ENCODE peak calls at places on chromosomes 4 and X, in five cellular contexts. One of them, this sample, is unnamed.

GRCh38 chr4:35087216-35087615 is 1157.1 kb downstream of the ARAP2 start:
- DNase-seq in HepG2: no peak
- DNase-seq in body of pancreas: no peak
- DNase-seq in astrocyte: no peak
- DNase-seq in lung: no peak
- DNase-seq in this sample: no peak

GRCh38 chrX:69361286-69361926 is 142.7 kb upstream of the NALF2 start:
- DNase-seq in HepG2: no peak
- DNase-seq in body of pancreas: no peak
- DNase-seq in astrocyte: peak; percentile 4
- DNase-seq in lung: no peak
- DNase-seq in this sample: no peak

GRCh38 chr4:5940470-5941203 is 47.8 kb upstream of the CRMP1 start:
- DNase-seq in HepG2: peak; percentile 24
- DNase-seq in body of pancreas: no peak
- DNase-seq in astrocyte: peak; percentile 7
- DNase-seq in lung: no peak
- DNase-seq in this sample: no peak

GRCh38 chr4:31220921-31221320 is 500.8 kb downstream of the PCDH7 start:
- DNase-seq in HepG2: no peak
- DNase-seq in body of pancreas: no peak
- DNase-seq in astrocyte: no peak
- DNase-seq in lung: no peak
- DNase-seq in this sample: no peak

GRCh38 chrX:136431625-136432024 is 56.1 kb upstream of the BRS3 start:
- DNase-seq in HepG2: no peak
- DNase-seq in body of pancreas: no peak
- DNase-seq in astrocyte: no peak
- DNase-seq in lung: no peak
- DNase-seq in this sample: no peak

GRCh38 chr4:139670765-139671164 is 5.1 kb downstream of the MGST2 start:
- DNase-seq in HepG2: no peak
- DNase-seq in body of pancreas: no peak
- DNase-seq in astrocyte: no peak
- DNase-seq in lung: no peak
- DNase-seq in this sample: no peak

GRCh38 chr4:182231080-182231479 is 12.1 kb upstream of the TENM3 start:
- DNase-seq in HepG2: no peak
- DNase-seq in body of pancreas: no peak
- DNase-seq in astrocyte: peak; percentile 91
- DNase-seq in lung: no peak
- DNase-seq in this sample: no peak

GRCh38 chr4:21765810-21766407 is 182.7 kb downstream of the KCNIP4 start:
- DNase-seq in HepG2: peak; percentile 25
- DNase-seq in body of pancreas: peak; percentile 38
- DNase-seq in astrocyte: no peak
- DNase-seq in lung: no peak
- DNase-seq in this sample: no peak

GRCh38 chrX:107629533-107629909 is 1.2 kb downstream of the PRPS1 start:
- DNase-seq in HepG2: peak; percentile 6
- DNase-seq in body of pancreas: no peak
- DNase-seq in astrocyte: peak; percentile 12
- DNase-seq in lung: no peak
- DNase-seq in this sample: no peak

GRCh38 chrX:133094098-133094731 is 2.7 kb downstream of the USP26 start:
- DNase-seq in HepG2: no peak
- DNase-seq in body of pancreas: no peak
- DNase-seq in astrocyte: no peak
- DNase-seq in lung: no peak
- DNase-seq in this sample: no peak

GRCh38 chr4:89111833-89112563 is 665 bp downstream of the TIGD2 start:
- DNase-seq in HepG2: peak; percentile 97
- DNase-seq in body of pancreas: no peak
- DNase-seq in astrocyte: peak; percentile 86
- DNase-seq in lung: no peak
- DNase-seq in this sample: no peak

GRCh38 chr4:111399523-111400135 is 745.6 kb upstream of the FAM241A start:
- DNase-seq in HepG2: no peak
- DNase-seq in body of pancreas: no peak
- DNase-seq in astrocyte: peak; percentile 36
- DNase-seq in lung: no peak
- DNase-seq in this sample: no peak

GRCh38 chr4:147837435-147837834 is 105.5 kb downstream of the ARHGAP10 start:
- DNase-seq in HepG2: peak; percentile 6
- DNase-seq in body of pancreas: no peak
- DNase-seq in astrocyte: no peak
- DNase-seq in lung: no peak
- DNase-seq in this sample: no peak
- H3K4me1 ChIP-seq in HepG2: no peaks in the 10 kb centered on the region
- H3K4me1 ChIP-seq in body of pancreas: no peaks in the 10 kb centered on the region
- H3K4me1 ChIP-seq in astrocyte: peaks cover 3% of the 10 kb centered on the region
- H3K4me1 ChIP-seq in lung: peaks cover 2% of the 10 kb centered on the region
- H3K4me1 ChIP-seq in this sample: peaks cover 8% of the 10 kb centered on the region

GRCh38 chr4:145736241-145736831 is 56.4 kb downstream of the C4orf51 start:
- DNase-seq in HepG2: no peak
- DNase-seq in body of pancreas: peak; percentile 52
- DNase-seq in astrocyte: peak; percentile 54
- DNase-seq in lung: peak; percentile 76
- DNase-seq in this sample: no peak

GRCh38 chr4:145735330-145735638 is 55.3 kb downstream of the C4orf51 start:
- DNase-seq in HepG2: peak; percentile 47
- DNase-seq in body of pancreas: no peak
- DNase-seq in astrocyte: peak; percentile 98
- DNase-seq in lung: peak; percentile 37
- DNase-seq in this sample: no peak

GRCh38 chr4:145734051-145734450 is 54.1 kb downstream of the C4orf51 start:
- DNase-seq in HepG2: no peak
- DNase-seq in body of pancreas: no peak
- DNase-seq in astrocyte: peak; percentile 19
- DNase-seq in lung: no peak
- DNase-seq in this sample: no peak

GRCh38 chr4:145734576-145735329 is 54.8 kb downstream of the C4orf51 start:
- DNase-seq in HepG2: peak; percentile 36
- DNase-seq in body of pancreas: peak; percentile 59
- DNase-seq in astrocyte: peak; percentile 99
- DNase-seq in lung: peak; percentile 74
- DNase-seq in this sample: peak; percentile 56

DNA sequence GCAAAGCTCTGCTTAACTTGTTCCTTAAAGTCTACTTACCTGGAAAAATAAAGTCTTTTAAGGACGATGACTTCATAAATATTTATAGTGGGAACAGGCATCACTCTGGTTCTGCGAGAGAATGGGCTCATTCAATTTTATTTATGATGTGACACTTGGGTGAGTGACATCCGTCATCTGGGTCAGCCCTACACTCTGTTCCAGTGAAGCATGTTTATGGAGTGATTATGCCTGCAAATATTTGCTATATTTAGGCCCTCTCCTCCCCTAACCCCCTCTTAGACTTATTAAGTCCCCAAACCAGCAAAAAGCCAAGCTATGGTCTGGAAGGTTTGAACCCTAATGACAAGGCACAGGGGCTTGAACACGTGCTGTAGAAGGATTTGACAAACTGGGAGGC is 55.8 kb downstream of the C4orf51 start:
- DNase-seq in HepG2: no peak
- DNase-seq in body of pancreas: no peak
- DNase-seq in astrocyte: peak; percentile 5
- DNase-seq in lung: no peak
- DNase-seq in this sample: no peak
- H3K4me1 ChIP-seq in HepG2: peaks cover 24% of the 10 kb centered on the region
- H3K4me1 ChIP-seq in body of pancreas: peaks cover 53% of the 10 kb centered on the region
- H3K4me1 ChIP-seq in astrocyte: peaks cover 31% of the 10 kb centered on the region
- H3K4me1 ChIP-seq in lung: peaks cover 22% of the 10 kb centered on the region
- H3K4me1 ChIP-seq in this sample: peaks cover 37% of the 10 kb centered on the region

DNA sequence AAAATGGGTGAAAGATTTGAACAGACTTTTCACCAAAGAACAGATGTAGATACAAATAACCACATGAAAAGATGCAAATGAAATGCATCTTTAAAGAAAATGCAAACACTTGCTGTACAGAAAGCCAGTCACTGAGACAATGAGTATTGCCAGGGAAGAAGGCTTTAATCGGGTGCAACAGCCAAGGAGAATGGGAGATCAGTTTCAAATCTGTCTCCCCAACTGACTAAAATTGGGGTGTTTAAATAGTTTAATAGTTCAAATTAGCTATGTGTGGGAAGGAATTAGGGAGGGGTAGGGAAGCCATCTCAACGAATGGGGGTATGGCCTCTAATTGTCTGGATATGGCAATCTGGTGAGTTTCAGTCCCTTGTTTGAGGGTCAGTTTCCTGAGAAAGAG is 295.4 kb downstream of the PTTG2 start:
- DNase-seq in HepG2: no peak
- DNase-seq in body of pancreas: no peak
- DNase-seq in astrocyte: no peak
- DNase-seq in lung: no peak
- DNase-seq in this sample: no peak
- H3K4me1 ChIP-seq in HepG2: no peaks in the 10 kb centered on the region
- H3K4me1 ChIP-seq in body of pancreas: no peaks in the 10 kb centered on the region
- H3K4me1 ChIP-seq in astrocyte: no peaks in the 10 kb centered on the region
- H3K4me1 ChIP-seq in lung: peaks cover 4% of the 10 kb centered on the region
- H3K4me1 ChIP-seq in this sample: no peaks in the 10 kb centered on the region

DNA sequence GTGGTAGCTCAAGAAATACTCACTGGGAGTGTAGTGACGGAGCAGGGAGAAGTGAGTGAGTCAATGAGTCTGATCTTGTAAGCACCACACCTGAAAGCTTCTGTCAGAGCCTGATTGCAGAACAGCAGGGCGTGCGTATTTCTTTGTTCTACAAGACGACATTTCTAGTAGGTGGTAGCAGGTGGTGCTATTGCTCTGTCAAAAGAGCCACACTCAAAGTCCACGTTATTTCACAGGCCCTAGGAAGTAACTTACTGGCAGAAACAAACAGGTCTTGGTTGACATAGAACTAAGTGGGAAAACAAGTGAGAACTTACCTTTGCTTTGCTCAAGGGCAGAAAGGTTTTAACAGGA is 46.4 kb upstream of the SPRY1 start:
- DNase-seq in HepG2: peak; percentile 81
- DNase-seq in body of pancreas: no peak
- DNase-seq in astrocyte: no peak
- DNase-seq in lung: no peak
- DNase-seq in this sample: peak; percentile 67
- H3K4me1 ChIP-seq in HepG2: peaks cover 48% of the 10 kb centered on the region
- H3K4me1 ChIP-seq in body of pancreas: peaks cover 12% of the 10 kb centered on the region
- H3K4me1 ChIP-seq in astrocyte: peaks cover 3% of the 10 kb centered on the region
- H3K4me1 ChIP-seq in lung: peaks cover 2% of the 10 kb centered on the region
- H3K4me1 ChIP-seq in this sample: no peaks in the 10 kb centered on the region

DNA sequence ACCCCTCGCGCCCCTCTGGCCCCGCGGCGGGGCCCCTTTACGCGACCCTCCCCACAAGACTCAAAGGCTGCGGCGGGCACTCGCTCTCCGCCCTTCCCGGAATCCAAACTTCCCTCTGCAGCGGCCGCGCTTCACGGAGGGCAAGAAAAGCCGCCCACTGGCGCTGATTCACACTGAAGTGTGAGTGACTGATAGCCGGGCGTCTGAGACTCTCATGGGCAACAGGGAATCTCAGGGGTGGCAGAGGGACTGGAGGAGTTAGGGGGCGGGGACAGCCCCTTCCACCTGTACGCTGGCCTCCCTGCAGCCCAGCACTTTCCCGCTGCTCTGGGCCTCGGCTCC is 664 bp downstream of the SH3BP2 start:
- DNase-seq in HepG2: no peak
- DNase-seq in body of pancreas: no peak
- DNase-seq in astrocyte: peak; percentile 38
- DNase-seq in lung: no peak
- DNase-seq in this sample: no peak
- H3K4me1 ChIP-seq in HepG2: peaks cover 93% of the 10 kb centered on the region
- H3K4me1 ChIP-seq in body of pancreas: peaks cover 71% of the 10 kb centered on the region
- H3K4me1 ChIP-seq in astrocyte: peaks cover 31% of the 10 kb centered on the region
- H3K4me1 ChIP-seq in lung: peaks cover 56% of the 10 kb centered on the region
- H3K4me1 ChIP-seq in this sample: peaks cover 65% of the 10 kb centered on the region

GRCh38 chr4:153523941-153524386 is 57.8 kb downstream of the TMEM131L start:
- DNase-seq in HepG2: no peak
- DNase-seq in body of pancreas: peak; percentile 37
- DNase-seq in astrocyte: peak; percentile 53
- DNase-seq in lung: no peak
- DNase-seq in this sample: no peak
- H3K4me1 ChIP-seq in HepG2: peaks cover 18% of the 10 kb centered on the region
- H3K4me1 ChIP-seq in body of pancreas: peaks cover 95% of the 10 kb centered on the region
- H3K4me1 ChIP-seq in astrocyte: no peaks in the 10 kb centered on the region
- H3K4me1 ChIP-seq in lung: peaks cover 6% of the 10 kb centered on the region
- H3K4me1 ChIP-seq in this sample: peaks cover 26% of the 10 kb centered on the region

GRCh38 chr4:152556283-152556682 is 20.4 kb upstream of the FBXW7 start:
- DNase-seq in HepG2: no peak
- DNase-seq in body of pancreas: no peak
- DNase-seq in astrocyte: no peak
- DNase-seq in lung: no peak
- DNase-seq in this sample: no peak
- H3K4me1 ChIP-seq in HepG2: no peaks in the 10 kb centered on the region
- H3K4me1 ChIP-seq in body of pancreas: no peaks in the 10 kb centered on the region
- H3K4me1 ChIP-seq in astrocyte: no peaks in the 10 kb centered on the region
- H3K4me1 ChIP-seq in lung: no peaks in the 10 kb centered on the region
- H3K4me1 ChIP-seq in this sample: peaks cover 9% of the 10 kb centered on the region

GRCh38 chr4:70192895-70193294 is 2.6 kb upstream of the ODAM start:
- DNase-seq in HepG2: peak; percentile 21
- DNase-seq in body of pancreas: no peak
- DNase-seq in astrocyte: no peak
- DNase-seq in lung: no peak
- DNase-seq in this sample: no peak
- H3K4me1 ChIP-seq in HepG2: peaks cover 46% of the 10 kb centered on the region
- H3K4me1 ChIP-seq in body of pancreas: peaks cover 8% of the 10 kb centered on the region
- H3K4me1 ChIP-seq in astrocyte: no peaks in the 10 kb centered on the region
- H3K4me1 ChIP-seq in lung: no peaks in the 10 kb centered on the region
- H3K4me1 ChIP-seq in this sample: no peaks in the 10 kb centered on the region

GRCh38 chr4:153750197-153750817 is 9.5 kb downstream of the RNF175 start:
- DNase-seq in HepG2: peak; percentile 61
- DNase-seq in body of pancreas: peak; percentile 49
- DNase-seq in astrocyte: peak; percentile 49
- DNase-seq in lung: peak; percentile 77
- DNase-seq in this sample: no peak
- H3K4me1 ChIP-seq in HepG2: no peaks in the 10 kb centered on the region
- H3K4me1 ChIP-seq in body of pancreas: no peaks in the 10 kb centered on the region
- H3K4me1 ChIP-seq in astrocyte: peaks cover 5% of the 10 kb centered on the region
- H3K4me1 ChIP-seq in lung: peaks cover 2% of the 10 kb centered on the region
- H3K4me1 ChIP-seq in this sample: no peaks in the 10 kb centered on the region

This sample was measured in Peyer's patch.